ENCODE peak calls at places on chromosomes 2 and 18, in eight cellular contexts. One of them, this sample, is unnamed.

GRCh38 chr2:136057023-136057801 is 60.7 kb downstream of the CXCR4 start:
- DNase-seq in tibial nerve: no peak
- DNase-seq in gastrocnemius medialis: no peak
- DNase-seq in transverse colon: no peak
- DNase-seq in ovary: no peak
- DNase-seq in prostate gland: no peak
- DNase-seq in stomach: no peak
- DNase-seq in adrenal gland: no peak
- DNase-seq in this sample: no peak

GRCh38 chr18:74184875-74185274 is 36.6 kb downstream of the TIMM21 start:
- DNase-seq in prostate gland: no peak
- DNase-seq in stomach: no peak
- DNase-seq in gastrocnemius medialis: no peak
- DNase-seq in adrenal gland: no peak
- DNase-seq in ovary: no peak
- DNase-seq in transverse colon: no peak
- DNase-seq in tibial nerve: no peak
- DNase-seq in this sample: no peak

GRCh38 chr2:96090181-96090500 is 26.2 kb downstream of the ADRA2B start:
- DNase-seq in ovary: no peak
- DNase-seq in tibial nerve: no peak
- DNase-seq in adrenal gland: no peak
- DNase-seq in prostate gland: no peak
- DNase-seq in gastrocnemius medialis: no peak
- DNase-seq in transverse colon: no peak
- DNase-seq in stomach: peak; percentile 22
- DNase-seq in this sample: no peak

GRCh38 chr2:200077210-200077650 is 121.8 kb downstream of the MAIP1 start:
- DNase-seq in tibial nerve: no peak
- DNase-seq in ovary: no peak
- DNase-seq in stomach: no peak
- DNase-seq in transverse colon: no peak
- DNase-seq in adrenal gland: no peak
- DNase-seq in gastrocnemius medialis: no peak
- DNase-seq in prostate gland: no peak
- DNase-seq in this sample: no peak

GRCh38 chr2:23549051-23549450 is 164.1 kb downstream of the KLHL29 start:
- DNase-seq in ovary: no peak
- DNase-seq in adrenal gland: no peak
- DNase-seq in prostate gland: no peak
- DNase-seq in transverse colon: no peak
- DNase-seq in stomach: no peak
- DNase-seq in gastrocnemius medialis: no peak
- DNase-seq in tibial nerve: no peak
- DNase-seq in this sample: no peak

GRCh38 chr18:71322201-71322600 is 1033.4 kb downstream of the SOCS6 start:
- DNase-seq in ovary: no peak
- DNase-seq in adrenal gland: no peak
- DNase-seq in prostate gland: no peak
- DNase-seq in gastrocnemius medialis: no peak
- DNase-seq in transverse colon: no peak
- DNase-seq in tibial nerve: no peak
- DNase-seq in stomach: no peak
- DNase-seq in this sample: no peak

GRCh38 chr18:28729321-28729720 is 552.4 kb upstream of the CDH2 start:
- DNase-seq in adrenal gland: no peak
- DNase-seq in transverse colon: no peak
- DNase-seq in tibial nerve: no peak
- DNase-seq in gastrocnemius medialis: no peak
- DNase-seq in ovary: no peak
- DNase-seq in stomach: no peak
- DNase-seq in prostate gland: no peak
- DNase-seq in this sample: peak; percentile 11

GRCh38 chr18:74532511-74533025 is 1.7 kb upstream of the CNDP1 start:
- DNase-seq in prostate gland: no peak
- DNase-seq in adrenal gland: no peak
- DNase-seq in ovary: no peak
- DNase-seq in tibial nerve: no peak
- DNase-seq in gastrocnemius medialis: no peak
- DNase-seq in stomach: peak; percentile 21
- DNase-seq in transverse colon: no peak
- DNase-seq in this sample: no peak

GRCh38 chr2:176178271-176178806 is 10.1 kb upstream of the HOXD1 start:
- DNase-seq in tibial nerve: no peak
- DNase-seq in adrenal gland: peak; percentile 30
- DNase-seq in prostate gland: no peak
- DNase-seq in stomach: no peak
- DNase-seq in transverse colon: peak; percentile 64
- DNase-seq in ovary: peak; percentile 60
- DNase-seq in gastrocnemius medialis: no peak
- DNase-seq in this sample: no peak

GRCh38 chr2:623384-623922 is 53.8 kb downstream of the TMEM18 start:
- DNase-seq in stomach: no peak
- DNase-seq in gastrocnemius medialis: no peak
- DNase-seq in prostate gland: no peak
- DNase-seq in tibial nerve: no peak
- DNase-seq in transverse colon: no peak
- DNase-seq in adrenal gland: no peak
- DNase-seq in ovary: no peak
- DNase-seq in this sample: no peak

GRCh38 chr2:226691265-226691664 is 108.4 kb downstream of the IRS1 start:
- DNase-seq in prostate gland: no peak
- DNase-seq in transverse colon: no peak
- DNase-seq in stomach: no peak
- DNase-seq in ovary: no peak
- DNase-seq in tibial nerve: no peak
- DNase-seq in adrenal gland: no peak
- DNase-seq in gastrocnemius medialis: no peak
- DNase-seq in this sample: no peak

GRCh38 chr2:19769513-19769912 is 132.3 kb downstream of the TTC32 start:
- DNase-seq in gastrocnemius medialis: no peak
- DNase-seq in tibial nerve: no peak
- DNase-seq in prostate gland: no peak
- DNase-seq in transverse colon: no peak
- DNase-seq in stomach: no peak
- DNase-seq in ovary: no peak
- DNase-seq in adrenal gland: no peak
- DNase-seq in this sample: no peak

GRCh38 chr2:239671916-239672849 is 271.4 kb upstream of the HDAC4 start:
- DNase-seq in prostate gland: no peak
- DNase-seq in tibial nerve: no peak
- DNase-seq in gastrocnemius medialis: no peak
- DNase-seq in stomach: no peak
- DNase-seq in ovary: no peak
- DNase-seq in adrenal gland: no peak
- DNase-seq in transverse colon: no peak
- DNase-seq in this sample: no peak

GRCh38 chr2:64362562-64363026 is 91.4 kb upstream of the LGALSL start:
- DNase-seq in transverse colon: peak; percentile 56
- DNase-seq in tibial nerve: no peak
- DNase-seq in prostate gland: no peak
- DNase-seq in adrenal gland: no peak
- DNase-seq in stomach: peak; percentile 49
- DNase-seq in gastrocnemius medialis: no peak
- DNase-seq in ovary: no peak
- DNase-seq in this sample: no peak

GRCh38 chr2:56185582-56186046 is 1.8 kb downstream of the CCDC85A start:
- DNase-seq in transverse colon: no peak
- DNase-seq in tibial nerve: no peak
- DNase-seq in prostate gland: peak; percentile 20
- DNase-seq in gastrocnemius medialis: no peak
- DNase-seq in ovary: no peak
- DNase-seq in adrenal gland: peak; percentile 31
- DNase-seq in stomach: no peak
- DNase-seq in this sample: peak; percentile 65

GRCh38 chr2:62156861-62157496 is 38.9 kb upstream of the B3GNT2 start:
- DNase-seq in gastrocnemius medialis: no peak
- DNase-seq in stomach: no peak
- DNase-seq in tibial nerve: no peak
- DNase-seq in ovary: no peak
- DNase-seq in prostate gland: no peak
- DNase-seq in adrenal gland: no peak
- DNase-seq in transverse colon: no peak
- DNase-seq in this sample: no peak

GRCh38 chr18:80147418-80148315 is 38.6 kb downstream of the ADNP2 start:
- DNase-seq in ovary: peak; percentile 89
- DNase-seq in transverse colon: peak; percentile 88
- DNase-seq in prostate gland: peak; percentile 93
- DNase-seq in adrenal gland: peak; percentile 90
- DNase-seq in tibial nerve: peak; percentile 82
- DNase-seq in stomach: peak; percentile 83
- DNase-seq in gastrocnemius medialis: peak; percentile 73
- DNase-seq in this sample: no peak
- TF ChIP-seq POLR2A in ovary: no peak
- TF ChIP-seq POLR2A in transverse colon: peak; percentile 74
- TF ChIP-seq POLR2A in prostate gland: peak; percentile 24
- TF ChIP-seq POLR2A in adrenal gland: peak; percentile 70
- TF ChIP-seq POLR2A in tibial nerve: no peak
- TF ChIP-seq POLR2A in stomach: no peak
- TF ChIP-seq POLR2A in gastrocnemius medialis: no peak
- TF ChIP-seq POLR2A in this sample: peak; percentile 61

DNA sequence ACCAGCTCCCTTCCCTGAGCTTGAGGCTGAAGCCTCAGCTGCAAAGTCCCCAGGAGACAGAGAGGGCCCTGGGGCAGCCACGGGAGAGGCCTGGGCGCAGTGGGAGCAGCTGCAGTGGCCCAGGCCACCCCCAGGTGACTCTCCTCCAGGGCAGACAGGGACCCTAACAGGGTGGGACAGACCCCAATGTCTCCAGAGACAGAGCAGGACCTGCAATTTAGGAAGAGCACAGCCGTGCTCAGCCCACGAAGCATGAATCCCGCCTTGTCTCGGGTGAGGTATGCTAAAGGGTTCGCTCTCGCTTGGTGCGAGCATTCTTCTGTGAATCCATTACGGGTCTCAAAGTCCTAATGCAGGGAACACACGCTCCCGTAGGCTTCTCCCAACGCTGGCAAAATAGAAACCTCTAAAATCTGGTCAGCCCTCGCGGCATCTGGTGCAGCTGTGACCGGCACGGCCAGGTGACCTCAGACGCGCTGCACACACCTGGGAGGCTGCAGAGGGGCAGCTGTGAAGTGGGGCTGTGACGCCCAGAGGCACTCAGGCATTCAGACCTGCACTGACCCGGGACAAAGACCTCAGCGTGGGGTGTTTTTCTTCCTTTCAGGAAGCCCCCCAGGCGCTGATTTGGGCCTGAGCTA is 12.6 kb downstream of the MBP start:
- DNase-seq in tibial nerve: no peak
- DNase-seq in transverse colon: no peak
- DNase-seq in ovary: no peak
- DNase-seq in stomach: no peak
- DNase-seq in prostate gland: no peak
- DNase-seq in adrenal gland: no peak
- DNase-seq in gastrocnemius medialis: no peak
- DNase-seq in this sample: no peak
- TF ChIP-seq POLR2A in tibial nerve: no peak
- TF ChIP-seq POLR2A in transverse colon: no peak
- TF ChIP-seq POLR2A in ovary: no peak
- TF ChIP-seq POLR2A in stomach: no peak
- TF ChIP-seq POLR2A in prostate gland: no peak
- TF ChIP-seq POLR2A in adrenal gland: no peak
- TF ChIP-seq POLR2A in gastrocnemius medialis: no peak
- TF ChIP-seq POLR2A in this sample: no peak

GRCh38 chr2:236889791-236890704 is 195.6 kb upstream of the COPS8 start:
- DNase-seq in adrenal gland: no peak
- DNase-seq in transverse colon: no peak
- DNase-seq in prostate gland: no peak
- DNase-seq in gastrocnemius medialis: no peak
- DNase-seq in ovary: no peak
- DNase-seq in tibial nerve: no peak
- DNase-seq in stomach: no peak
- DNase-seq in this sample: no peak

GRCh38 chr2:236889081-236889780 is 196.5 kb upstream of the COPS8 start:
- DNase-seq in adrenal gland: peak; percentile 33
- DNase-seq in stomach: no peak
- DNase-seq in tibial nerve: no peak
- DNase-seq in ovary: no peak
- DNase-seq in transverse colon: no peak
- DNase-seq in gastrocnemius medialis: no peak
- DNase-seq in prostate gland: no peak
- DNase-seq in this sample: no peak

GRCh38 chr2:236887519-236887918 is 198.2 kb upstream of the COPS8 start:
- DNase-seq in prostate gland: peak; percentile 17
- DNase-seq in tibial nerve: no peak
- DNase-seq in gastrocnemius medialis: no peak
- DNase-seq in ovary: no peak
- DNase-seq in adrenal gland: no peak
- DNase-seq in transverse colon: peak; percentile 25
- DNase-seq in stomach: no peak
- DNase-seq in this sample: no peak

GRCh38 chr2:236887953-236888765 is 197.5 kb upstream of the COPS8 start:
- DNase-seq in stomach: no peak
- DNase-seq in transverse colon: no peak
- DNase-seq in ovary: no peak
- DNase-seq in gastrocnemius medialis: no peak
- DNase-seq in adrenal gland: no peak
- DNase-seq in prostate gland: no peak
- DNase-seq in tibial nerve: no peak
- DNase-seq in this sample: no peak

GRCh38 chr2:236888766-236889035 is 197.0 kb upstream of the COPS8 start:
- DNase-seq in adrenal gland: no peak
- DNase-seq in prostate gland: no peak
- DNase-seq in ovary: no peak
- DNase-seq in gastrocnemius medialis: no peak
- DNase-seq in stomach: no peak
- DNase-seq in tibial nerve: no peak
- DNase-seq in transverse colon: no peak
- DNase-seq in this sample: no peak
- TF ChIP-seq POLR2A in adrenal gland: no peak
- TF ChIP-seq POLR2A in prostate gland: no peak
- TF ChIP-seq POLR2A in ovary: no peak
- TF ChIP-seq POLR2A in gastrocnemius medialis: no peak
- TF ChIP-seq POLR2A in stomach: no peak
- TF ChIP-seq POLR2A in tibial nerve: no peak
- TF ChIP-seq POLR2A in transverse colon: no peak
- TF ChIP-seq POLR2A in this sample: no peak

GRCh38 chr2:241225545-241225944 is 37.1 kb downstream of the ANO7 start:
- DNase-seq in gastrocnemius medialis: no peak
- DNase-seq in transverse colon: no peak
- DNase-seq in stomach: no peak
- DNase-seq in tibial nerve: no peak
- DNase-seq in ovary: peak; percentile 16
- DNase-seq in prostate gland: no peak
- DNase-seq in adrenal gland: no peak
- DNase-seq in this sample: no peak

GRCh38 chr2:241224851-241225438 is 36.5 kb downstream of the ANO7 start:
- DNase-seq in gastrocnemius medialis: no peak
- DNase-seq in adrenal gland: no peak
- DNase-seq in prostate gland: no peak
- DNase-seq in tibial nerve: no peak
- DNase-seq in ovary: peak; percentile 20
- DNase-seq in stomach: no peak
- DNase-seq in transverse colon: no peak
- DNase-seq in this sample: no peak

GRCh38 chr2:241226723-241227634 is 38.5 kb downstream of the ANO7 start:
- DNase-seq in ovary: peak; percentile 23
- DNase-seq in stomach: no peak
- DNase-seq in prostate gland: no peak
- DNase-seq in adrenal gland: no peak
- DNase-seq in transverse colon: no peak
- DNase-seq in tibial nerve: no peak
- DNase-seq in gastrocnemius medialis: no peak
- DNase-seq in this sample: no peak

GRCh38 chr2:241227635-241227993 is 39.1 kb downstream of the ANO7 start:
- DNase-seq in tibial nerve: no peak
- DNase-seq in prostate gland: no peak
- DNase-seq in transverse colon: no peak
- DNase-seq in adrenal gland: no peak
- DNase-seq in stomach: no peak
- DNase-seq in ovary: no peak
- DNase-seq in gastrocnemius medialis: no peak
- DNase-seq in this sample: no peak

GRCh38 chr2:241225983-241226382 is 37.5 kb downstream of the ANO7 start:
- DNase-seq in tibial nerve: no peak
- DNase-seq in gastrocnemius medialis: no peak
- DNase-seq in ovary: peak; percentile 18
- DNase-seq in transverse colon: no peak
- DNase-seq in prostate gland: no peak
- DNase-seq in stomach: no peak
- DNase-seq in adrenal gland: no peak
- DNase-seq in this sample: no peak
- TF ChIP-seq POLR2A in tibial nerve: no peak
- TF ChIP-seq POLR2A in gastrocnemius medialis: no peak
- TF ChIP-seq POLR2A in ovary: no peak
- TF ChIP-seq POLR2A in transverse colon: no peak
- TF ChIP-seq POLR2A in prostate gland: no peak
- TF ChIP-seq POLR2A in stomach: no peak
- TF ChIP-seq POLR2A in adrenal gland: no peak
- TF ChIP-seq POLR2A in this sample: no peak

This sample was measured in H54.